ENCODE peak calls at places on chromosomes 7 and 10, in eight cellular contexts. One of them, this sample, is unnamed. For H3K9me3, the result is how much of the 10 kb centered on the place peaks cover.

GRCh38 chr10:111023060-111023459 is 53.8 kb upstream of the ADRA2A start:
- DNase-seq in breast epithelium: no peak
- DNase-seq in sigmoid colon: no peak
- DNase-seq in transverse colon: no peak
- DNase-seq in heart left ventricle: no peak
- DNase-seq in stomach: no peak
- DNase-seq in IMR-90: no peak
- DNase-seq in HepG2: no peak
- DNase-seq in this sample: no peak

GRCh38 chr10:110147961-110148360 is 59.4 kb upstream of the MXI1 start:
- DNase-seq in breast epithelium: no peak
- DNase-seq in sigmoid colon: no peak
- DNase-seq in transverse colon: no peak
- DNase-seq in heart left ventricle: no peak
- DNase-seq in stomach: no peak
- DNase-seq in IMR-90: peak
- DNase-seq in HepG2: no peak
- DNase-seq in this sample: no peak

GRCh38 chr10:121324678-121325213 is 273.5 kb downstream of the FGFR2 start:
- DNase-seq in breast epithelium: no peak
- DNase-seq in sigmoid colon: no peak
- DNase-seq in transverse colon: peak
- DNase-seq in heart left ventricle: no peak
- DNase-seq in stomach: no peak
- DNase-seq in IMR-90: no peak
- DNase-seq in HepG2: peak
- DNase-seq in this sample: no peak

GRCh38 chr10:76779163-76779820 is 858.3 kb downstream of the KCNMA1 start:
- DNase-seq in breast epithelium: no peak
- DNase-seq in sigmoid colon: no peak
- DNase-seq in transverse colon: no peak
- DNase-seq in heart left ventricle: no peak
- DNase-seq in stomach: no peak
- DNase-seq in IMR-90: peak
- DNase-seq in HepG2: no peak
- DNase-seq in this sample: no peak

GRCh38 chr10:13516176-13516575 is 12.6 kb downstream of the BEND7 start:
- DNase-seq in breast epithelium: no peak
- DNase-seq in sigmoid colon: no peak
- DNase-seq in transverse colon: no peak
- DNase-seq in heart left ventricle: no peak
- DNase-seq in stomach: no peak
- DNase-seq in IMR-90: no peak
- DNase-seq in HepG2: no peak
- DNase-seq in this sample: no peak

GRCh38 chr7:159105066-159105780 is 39.4 kb downstream of the VIPR2 start:
- DNase-seq in breast epithelium: no peak
- DNase-seq in sigmoid colon: peak
- DNase-seq in transverse colon: peak
- DNase-seq in heart left ventricle: peak
- DNase-seq in stomach: no peak
- DNase-seq in IMR-90: no peak
- DNase-seq in HepG2: no peak
- DNase-seq in this sample: no peak

GRCh38 chr10:24963646-24964045 is 11.2 kb upstream of the PRTFDC1 start:
- DNase-seq in breast epithelium: no peak
- DNase-seq in sigmoid colon: no peak
- DNase-seq in transverse colon: no peak
- DNase-seq in heart left ventricle: no peak
- DNase-seq in stomach: no peak
- DNase-seq in IMR-90: no peak
- DNase-seq in HepG2: no peak
- DNase-seq in this sample: no peak

GRCh38 chr7:100629117-100629711 is 12.1 kb downstream of the TFR2 start:
- DNase-seq in breast epithelium: no peak
- DNase-seq in sigmoid colon: no peak
- DNase-seq in transverse colon: peak
- DNase-seq in heart left ventricle: no peak
- DNase-seq in stomach: peak
- DNase-seq in IMR-90: no peak
- DNase-seq in HepG2: no peak
- DNase-seq in this sample: peak

GRCh38 chr10:101050206-101051069 is 11.4 kb upstream of the KAZALD1 start:
- DNase-seq in breast epithelium: peak
- DNase-seq in sigmoid colon: peak
- DNase-seq in transverse colon: peak
- DNase-seq in heart left ventricle: peak
- DNase-seq in stomach: peak
- DNase-seq in IMR-90: no peak
- DNase-seq in HepG2: peak
- DNase-seq in this sample: peak

GRCh38 chr10:20622522-20623270 is 274.4 kb downstream of the NEBL start:
- DNase-seq in breast epithelium: no peak
- DNase-seq in sigmoid colon: no peak
- DNase-seq in transverse colon: no peak
- DNase-seq in heart left ventricle: no peak
- DNase-seq in stomach: no peak
- DNase-seq in IMR-90: peak
- DNase-seq in HepG2: peak
- DNase-seq in this sample: no peak

GRCh38 chr10:103287992-103288391 is 11.1 kb downstream of the INA start:
- DNase-seq in breast epithelium: no peak
- DNase-seq in sigmoid colon: no peak
- DNase-seq in transverse colon: no peak
- DNase-seq in heart left ventricle: no peak
- DNase-seq in stomach: no peak
- DNase-seq in IMR-90: no peak
- DNase-seq in HepG2: no peak
- DNase-seq in this sample: no peak

GRCh38 chr7:105010538-105011523 is 3.2 kb upstream of the KMT2E start:
- DNase-seq in breast epithelium: no peak
- DNase-seq in sigmoid colon: no peak
- DNase-seq in transverse colon: no peak
- DNase-seq in heart left ventricle: no peak
- DNase-seq in stomach: no peak
- DNase-seq in IMR-90: peak
- DNase-seq in HepG2: no peak
- DNase-seq in this sample: no peak

GRCh38 chr10:26157734-26158133 is 58.8 kb upstream of the GAD2 start:
- DNase-seq in breast epithelium: no peak
- DNase-seq in sigmoid colon: no peak
- DNase-seq in transverse colon: no peak
- DNase-seq in heart left ventricle: no peak
- DNase-seq in stomach: no peak
- DNase-seq in IMR-90: no peak
- DNase-seq in HepG2: no peak
- DNase-seq in this sample: no peak

GRCh38 chr10:84499846-84500245 is 171.5 kb downstream of the CCSER2 start:
- DNase-seq in breast epithelium: no peak
- DNase-seq in sigmoid colon: no peak
- DNase-seq in transverse colon: no peak
- DNase-seq in heart left ventricle: no peak
- DNase-seq in stomach: no peak
- DNase-seq in IMR-90: peak
- DNase-seq in HepG2: no peak
- DNase-seq in this sample: no peak

GRCh38 chr7:154242709-154243108 is 190.5 kb downstream of the DPP6 start:
- DNase-seq in breast epithelium: no peak
- DNase-seq in sigmoid colon: no peak
- DNase-seq in transverse colon: no peak
- DNase-seq in heart left ventricle: no peak
- DNase-seq in stomach: no peak
- DNase-seq in IMR-90: no peak
- DNase-seq in HepG2: no peak
- DNase-seq in this sample: no peak

GRCh38 chr10:125779403-125780327 is 4.0 kb upstream of the MMP21 start:
- DNase-seq in breast epithelium: no peak
- DNase-seq in sigmoid colon: no peak
- DNase-seq in transverse colon: no peak
- DNase-seq in heart left ventricle: no peak
- DNase-seq in stomach: no peak
- DNase-seq in IMR-90: no peak
- DNase-seq in HepG2: no peak
- DNase-seq in this sample: no peak

GRCh38 chr10:17047908-17048307 is 81.7 kb downstream of the CUBN start:
- DNase-seq in breast epithelium: no peak
- DNase-seq in sigmoid colon: no peak
- DNase-seq in transverse colon: no peak
- DNase-seq in heart left ventricle: no peak
- DNase-seq in stomach: no peak
- DNase-seq in IMR-90: no peak
- DNase-seq in HepG2: no peak
- DNase-seq in this sample: no peak

GRCh38 chr10:130961506-130962239 is 349.8 kb downstream of the TCERG1L start:
- DNase-seq in breast epithelium: no peak
- DNase-seq in sigmoid colon: no peak
- DNase-seq in transverse colon: no peak
- DNase-seq in heart left ventricle: no peak
- DNase-seq in stomach: no peak
- DNase-seq in IMR-90: no peak
- DNase-seq in HepG2: no peak
- DNase-seq in this sample: no peak

GRCh38 chr7:114885836-114886235 is 36.1 kb upstream of the MDFIC start:
- DNase-seq in breast epithelium: no peak
- DNase-seq in sigmoid colon: no peak
- DNase-seq in transverse colon: no peak
- DNase-seq in heart left ventricle: no peak
- DNase-seq in stomach: no peak
- DNase-seq in IMR-90: peak
- DNase-seq in HepG2: no peak
- DNase-seq in this sample: no peak

GRCh38 chr10:84348860-84349259 is 20.5 kb downstream of the CCSER2 start:
- DNase-seq in breast epithelium: no peak
- DNase-seq in sigmoid colon: no peak
- DNase-seq in transverse colon: no peak
- DNase-seq in heart left ventricle: no peak
- DNase-seq in stomach: no peak
- DNase-seq in IMR-90: peak
- DNase-seq in HepG2: no peak
- DNase-seq in this sample: no peak

GRCh38 chr7:32161708-32162107 is 91.5 kb upstream of the PDE1C start:
- DNase-seq in breast epithelium: no peak
- DNase-seq in sigmoid colon: no peak
- DNase-seq in transverse colon: no peak
- DNase-seq in heart left ventricle: no peak
- DNase-seq in stomach: no peak
- DNase-seq in IMR-90: peak
- DNase-seq in HepG2: no peak
- DNase-seq in this sample: no peak

GRCh38 chr10:11049772-11050171 is 32.1 kb downstream of the CELF2 start:
- DNase-seq in breast epithelium: no peak
- DNase-seq in sigmoid colon: no peak
- DNase-seq in transverse colon: no peak
- DNase-seq in heart left ventricle: no peak
- DNase-seq in stomach: no peak
- DNase-seq in IMR-90: no peak
- DNase-seq in HepG2: no peak
- DNase-seq in this sample: no peak

GRCh38 chr10:11045995-11046394 is 28.3 kb downstream of the CELF2 start:
- DNase-seq in breast epithelium: no peak
- DNase-seq in sigmoid colon: no peak
- DNase-seq in transverse colon: no peak
- DNase-seq in heart left ventricle: peak
- DNase-seq in stomach: no peak
- DNase-seq in IMR-90: no peak
- DNase-seq in HepG2: no peak
- DNase-seq in this sample: no peak

GRCh38 chr10:11048707-11049296 is 31.1 kb downstream of the CELF2 start:
- DNase-seq in breast epithelium: no peak
- DNase-seq in sigmoid colon: no peak
- DNase-seq in transverse colon: no peak
- DNase-seq in heart left ventricle: no peak
- DNase-seq in stomach: no peak
- DNase-seq in IMR-90: no peak
- DNase-seq in HepG2: no peak
- DNase-seq in this sample: no peak

GRCh38 chr10:11045487-11045886 is 27.8 kb downstream of the CELF2 start:
- DNase-seq in breast epithelium: no peak
- DNase-seq in sigmoid colon: no peak
- DNase-seq in transverse colon: no peak
- DNase-seq in heart left ventricle: no peak
- DNase-seq in stomach: no peak
- DNase-seq in IMR-90: no peak
- DNase-seq in HepG2: no peak
- DNase-seq in this sample: no peak

GRCh38 chr10:11046766-11047165 is 29.1 kb downstream of the CELF2 start:
- DNase-seq in breast epithelium: no peak
- DNase-seq in sigmoid colon: no peak
- DNase-seq in transverse colon: no peak
- DNase-seq in heart left ventricle: no peak
- DNase-seq in stomach: no peak
- DNase-seq in IMR-90: no peak
- DNase-seq in HepG2: no peak
- DNase-seq in this sample: no peak
- TF ChIP-seq POLR2A in breast epithelium: no peak
- TF ChIP-seq POLR2A in sigmoid colon: no peak
- TF ChIP-seq POLR2A in transverse colon: no peak
- TF ChIP-seq POLR2A in heart left ventricle: no peak
- TF ChIP-seq POLR2A in stomach: no peak
- TF ChIP-seq POLR2A in IMR-90: no peak
- TF ChIP-seq POLR2A in HepG2: no peak
- TF ChIP-seq POLR2A in this sample: no peak

GRCh38 chr10:43727935-43728334 is 79.3 kb upstream of the ZNF32 start:
- DNase-seq in breast epithelium: no peak
- DNase-seq in sigmoid colon: no peak
- DNase-seq in transverse colon: no peak
- DNase-seq in heart left ventricle: no peak
- DNase-seq in stomach: no peak
- DNase-seq in IMR-90: no peak
- DNase-seq in HepG2: no peak
- DNase-seq in this sample: no peak
- H3K9me3 ChIP-seq in breast epithelium: under half
- H3K9me3 ChIP-seq in sigmoid colon: under half
- H3K9me3 ChIP-seq in transverse colon: under half
- H3K9me3 ChIP-seq in heart left ventricle: under half
- H3K9me3 ChIP-seq in stomach: under half
- H3K9me3 ChIP-seq in IMR-90: under half
- H3K9me3 ChIP-seq in HepG2: under half
- H3K9me3 ChIP-seq in this sample: under half

DNA sequence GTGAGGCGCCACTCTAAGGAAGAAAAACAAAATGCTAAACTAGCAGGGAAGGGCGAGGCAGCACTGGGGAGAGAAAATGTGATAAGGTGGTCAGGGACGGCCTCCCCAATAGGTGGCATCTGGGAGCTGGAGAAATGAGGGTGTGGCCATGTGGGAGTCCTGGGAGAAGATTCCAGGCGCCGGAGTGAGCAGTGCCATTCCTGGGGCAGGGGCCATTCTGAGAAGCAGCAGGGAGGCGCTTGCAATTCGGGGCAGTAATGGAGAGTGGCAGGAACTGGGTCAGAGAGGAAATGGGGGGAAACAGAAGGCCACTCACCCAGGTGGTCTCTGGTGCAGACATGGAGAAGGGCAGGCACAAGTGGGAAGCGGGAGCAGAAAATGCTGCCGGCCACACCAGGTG is 61.8 kb upstream of the LRRC18 start:
- DNase-seq in breast epithelium: no peak
- DNase-seq in sigmoid colon: no peak
- DNase-seq in transverse colon: no peak
- DNase-seq in heart left ventricle: no peak
- DNase-seq in stomach: no peak
- DNase-seq in IMR-90: no peak
- DNase-seq in HepG2: peak
- DNase-seq in this sample: peak
- TF ChIP-seq CTCF in breast epithelium: no peak
- TF ChIP-seq CTCF in sigmoid colon: no peak
- TF ChIP-seq CTCF in transverse colon: no peak
- TF ChIP-seq CTCF in heart left ventricle: peak
- TF ChIP-seq CTCF in stomach: no peak
- TF ChIP-seq CTCF in IMR-90: no peak
- TF ChIP-seq CTCF in HepG2: peak
- TF ChIP-seq CTCF in this sample: no peak

GRCh38 chr7:27245798-27246691 is 3.4 kb downstream of the EVX1 start:
- DNase-seq in breast epithelium: no peak
- DNase-seq in sigmoid colon: no peak
- DNase-seq in transverse colon: peak
- DNase-seq in heart left ventricle: no peak
- DNase-seq in stomach: no peak
- DNase-seq in IMR-90: no peak
- DNase-seq in HepG2: no peak
- DNase-seq in this sample: peak
- TF ChIP-seq POLR2A in breast epithelium: no peak
- TF ChIP-seq POLR2A in sigmoid colon: no peak
- TF ChIP-seq POLR2A in transverse colon: peak
- TF ChIP-seq POLR2A in heart left ventricle: no peak
- TF ChIP-seq POLR2A in stomach: no peak
- TF ChIP-seq POLR2A in IMR-90: no peak
- TF ChIP-seq POLR2A in HepG2: no peak
- TF ChIP-seq POLR2A in this sample: no peak

This sample was measured in adrenal gland.